ENCODE peak calls at places on chromosome 1, in five cellular contexts. I is A549; G is GM13977; X is AG04450; Z is central memory CD4-positive, alpha-beta T cell. M is an unnamed sample.

GRCh38 chr1:29673669-29674624 is 437.6 kb downstream of the PTPRU start:
- DNase-seq in I (no peak), G (no peak), X (no peak), Z (no peak), M (no peak)

GRCh38 chr1:230459463-230459862 is 33.3 kb upstream of the PGBD5 start:
- DNase-seq in I (no peak), G (no peak), X (peak; percentile 8), Z (no peak), M (no peak)

GRCh38 chr1:1889090-1889750 is 1.7 kb downstream of the GNB1 start:
- DNase-seq in I (no peak), G (no peak), X (no peak), Z (no peak), M (no peak)

GRCh38 chr1:35717911-35718476 is 690 bp downstream of the C1orf216 start:
- DNase-seq in I (peak; percentile 30), G (no peak), X (no peak), Z (no peak), M (peak; percentile 63)

GRCh38 chr1:67570473-67571143 is 114.4 kb upstream of the GADD45A start:
- DNase-seq in I (peak; percentile 83), G (no peak), X (peak; percentile 86), Z (no peak), M (no peak)

GRCh38 chr1:192954705-192955265 is 104.4 kb downstream of the UCHL5 start:
- DNase-seq in I (peak; percentile 59), G (no peak), X (no peak), Z (no peak), M (peak; percentile 31)

GRCh38 chr1:225866061-225866844 is 15.9 kb downstream of the TMEM63A start:
- DNase-seq in I (no peak), G (no peak), X (peak; percentile 30), Z (peak; percentile 78), M (no peak)

GRCh38 chr1:168488153-168488552 is 55.6 kb downstream of the XCL2 start:
- DNase-seq in I (no peak), G (no peak), X (no peak), Z (no peak), M (no peak)

GRCh38 chr1:222711319-222712252 is 705 bp downstream of the AIDA start:
- DNase-seq in I (peak; percentile 58), G (peak; percentile 50), X (no peak), Z (peak; percentile 64), M (peak; percentile 68)

GRCh38 chr1:22641906-22642636 is 1.4 kb upstream of the C1QC start:
- DNase-seq in I (peak; percentile 19), G (peak; percentile 86), X (no peak), Z (peak; percentile 36), M (peak; percentile 89)

GRCh38 chr1:205637854-205638468 is 6.2 kb upstream of the ELK4 start:
- DNase-seq in I (no peak), G (no peak), X (no peak), Z (no peak), M (no peak)

GRCh38 chr1:38029725-38030511 is 16.7 kb downstream of the POU3F1 start:
- DNase-seq in I (no peak), G (peak; percentile 77), X (no peak), Z (no peak), M (no peak)

GRCh38 chr1:201405484-201405831 is 6.3 kb upstream of the LAD1 start:
- DNase-seq in I (peak; percentile 52), G (peak; percentile 67), X (no peak), Z (no peak), M (no peak)

GRCh38 chr1:10105484-10105883 is 72.7 kb downstream of the UBE4B start:
- DNase-seq in I (no peak), G (no peak), X (no peak), Z (no peak), M (peak; percentile 46)

GRCh38 chr1:200496937-200497336 is 87.1 kb upstream of the ZNF281 start:
- DNase-seq in I (no peak), G (no peak), X (no peak), Z (no peak), M (no peak)

GRCh38 chr1:50719126-50719525 is 240.9 kb downstream of the FAF1 start:
- DNase-seq in I (no peak), G (no peak), X (no peak), Z (no peak), M (no peak)

GRCh38 chr1:51517361-51518032 is 1.6 kb downstream of the EPS15 start:
- DNase-seq in I (no peak), G (no peak), X (no peak), Z (no peak), M (no peak)

GRCh38 chr1:20318971-20319370 is 28.3 kb downstream of the VWA5B1 start:
- DNase-seq in I (no peak), G (no peak), X (no peak), Z (no peak), M (no peak)

GRCh38 chr1:8604041-8604942 is 213.1 kb downstream of the RERE start:
- DNase-seq in I (no peak), G (peak; percentile 57), X (no peak), Z (no peak), M (no peak)

GRCh38 chr1:40663324-40664166 is 1.9 kb downstream of the RIMS3 start:
- DNase-seq in I (no peak), G (no peak), X (no peak), Z (no peak), M (no peak)

GRCh38 chr1:96865731-96866684 is 144.4 kb downstream of the PTBP2 start:
- DNase-seq in I (peak; percentile 60), G (no peak), X (peak; percentile 99), Z (no peak), M (no peak)

GRCh38 chr1:67060811-67061218 is 6.9 kb upstream of the SLC35D1 start:
- DNase-seq in I (peak; percentile 60), G (no peak), X (peak; percentile 97), Z (no peak), M (no peak)

GRCh38 chr1:92464588-92465255 is 22.0 kb downstream of the GFI1 start:
- DNase-seq in I (no peak), G (no peak), X (no peak), Z (no peak), M (no peak)

GRCh38 chr1:20329793-20330542 is 39.3 kb downstream of the VWA5B1 start:
- DNase-seq in I (no peak), G (no peak), X (no peak), Z (no peak), M (no peak)

GRCh38 chr1:53047737-53048344 is 14.2 kb upstream of the PODN start:
- DNase-seq in I (no peak), G (no peak), X (peak; percentile 52), Z (no peak), M (no peak)

GRCh38 chr1:193019442-193020026 is 39.6 kb downstream of the UCHL5 start:
- DNase-seq in I (peak; percentile 63), G (peak; percentile 12), X (peak; percentile 27), Z (peak; percentile 29), M (no peak)

GRCh38 chr1:183417691-183418491 is at the start of gene NMNAT2:
- DNase-seq in I (peak; percentile 29), G (no peak), X (no peak), Z (no peak), M (peak; percentile 39)

GRCh38 chr1:166270476-166271150 is 103.8 kb upstream of the FAM78B start:
- DNase-seq in I (no peak), G (no peak), X (no peak), Z (no peak), M (no peak)

GRCh38 chr1:98468111-98468717 is 193.3 kb upstream of the SNX7 start:
- DNase-seq in I (peak; percentile 71), G (peak; percentile 1), X (peak; percentile 39), Z (no peak), M (no peak)

GRCh38 chr1:184283999-184284398 is 102.8 kb upstream of the C1orf21 start:
- DNase-seq in I (no peak), G (no peak), X (peak; percentile 80), Z (no peak), M (peak; percentile 36)

GRCh38 chr1:201488817-201489581 is 17.9 kb downstream of the CSRP1 start:
- DNase-seq in I (peak; percentile 90), G (no peak), X (peak; percentile 78), Z (no peak), M (no peak)

GRCh38 chr1:9589144-9589718 is 520 bp downstream of the TMEM201 start:
- DNase-seq in I (no peak), G (no peak), X (no peak), Z (peak; percentile 33), M (no peak)

GRCh38 chr1:212712451-212713303 is 13.0 kb upstream of the BATF3 start:
- DNase-seq in I (no peak), G (no peak), X (no peak), Z (no peak), M (no peak)

GRCh38 chr1:212814989-212815388 is 23.3 kb downstream of the TATDN3 start:
- DNase-seq in I (peak; percentile 38), G (no peak), X (no peak), Z (no peak), M (no peak)

GRCh38 chr1:109909531-109909930 is 1.1 kb upstream of the CSF1 start:
- DNase-seq in I (no peak), G (no peak), X (no peak), Z (no peak), M (no peak)

GRCh38 chr1:68470388-68470970 is 20.7 kb upstream of the RPE65 start:
- DNase-seq in I (peak; percentile 4), G (no peak), X (no peak), Z (no peak), M (no peak)

GRCh38 chr1:147579532-147580199 is 38.4 kb downstream of the BCL9 start:
- DNase-seq in I (peak; percentile 16), G (no peak), X (peak; percentile 27), Z (no peak), M (no peak)

GRCh38 chr1:152479792-152480595 is 30.6 kb upstream of the LCE5A start:
- DNase-seq in I (peak; percentile 83), G (peak; percentile 60), X (no peak), Z (peak; percentile 51), M (no peak)

M was measured in heart left ventricle.